ENCODE peak calls at places on chromosome X, in five cellular contexts. X is SK-N-SH, W is H1, H is HepG2, V is K562. K is an unnamed sample.
A peak's percentile ranks its signal among the peaks of the same experiment; 100 is the strongest.

GRCh38 chrX:119880552-119881437 is 9.2 kb downstream of the NDUFA1 start:
- DNase-seq in W (no peak), V (peak; percentile 57), X (peak; percentile 71), H (peak; percentile 45), K (peak; percentile 35)

GRCh38 chrX:83469551-83469950 is 38.5 kb upstream of the POU3F4 start:
- DNase-seq in H (peak; percentile 6), V (no peak), W (no peak), X (peak; percentile 15), K (no peak)

GRCh38 chrX:128106630-128107029 is 54.4 kb upstream of the ACTRT1 start:
- DNase-seq in H (peak; percentile 3), W (no peak), X (peak; percentile 4), V (no peak), K (no peak)

GRCh38 chrX:98194036-98194435 is 1310.3 kb downstream of the RPA4 start:
- DNase-seq in V (no peak), W (no peak), X (no peak), H (no peak), K (no peak)

GRCh38 chrX:24259544-24260240 is 54.2 kb downstream of the SUPT20HL2 start:
- DNase-seq in X (peak; percentile 49), H (peak; percentile 56), V (peak; percentile 38), W (no peak), K (no peak)

GRCh38 chrX:9131066-9131465 is 97.1 kb upstream of the FAM9B start:
- DNase-seq in W (no peak), H (no peak), V (no peak), X (no peak), K (no peak)

GRCh38 chrX:68808686-68809357 is 20.0 kb upstream of the EFNB1 start:
- DNase-seq in V (peak; percentile 28), W (no peak), H (no peak), X (peak; percentile 17), K (no peak)

GRCh38 chrX:39705299-39705698 is 392.5 kb downstream of the BCOR start:
- DNase-seq in V (no peak), W (no peak), X (no peak), H (no peak), K (no peak)

GRCh38 chrX:153645921-153646481 is 1.0 kb upstream of the DUSP9 start:
- DNase-seq in V (no peak), W (no peak), X (no peak), H (peak; percentile 79), K (no peak)
- TF ChIP-seq CHD2 in V (no peak), W (no peak), X (no peak), H (no peak), K (no peak)

GRCh38 chrX:13649823-13650222 is 3.1 kb upstream of the TCEANC start:
- DNase-seq in X (no peak), V (no peak), H (no peak), W (no peak), K (no peak)

GRCh38 chrX:13651150-13651549 is 1.8 kb upstream of the TCEANC start:
- DNase-seq in V (no peak), X (no peak), H (no peak), W (no peak), K (no peak)

GRCh38 chrX:13653022-13653693 is at the start of gene TCEANC:
- DNase-seq in V (peak; percentile 94), X (peak; percentile 94), H (peak; percentile 91), W (peak; percentile 80), K (peak; percentile 89)

GRCh38 chrX:13650318-13650717 is 2.6 kb upstream of the TCEANC start:
- DNase-seq in H (no peak), W (no peak), V (no peak), X (no peak), K (no peak)

GRCh38 chrX:13652256-13653021 is 502 bp upstream of the TCEANC start:
- DNase-seq in W (no peak), V (peak; percentile 38), H (no peak), X (peak; percentile 13), K (no peak)
- H2AFZ ChIP-seq in W (peak overlapping the region; percentile 78), V (peak overlapping the region; percentile 80), H (peak overlapping the region; percentile 66), X (peak overlapping the region; percentile 51), K (peak overlapping the region; percentile 52)

DNA sequence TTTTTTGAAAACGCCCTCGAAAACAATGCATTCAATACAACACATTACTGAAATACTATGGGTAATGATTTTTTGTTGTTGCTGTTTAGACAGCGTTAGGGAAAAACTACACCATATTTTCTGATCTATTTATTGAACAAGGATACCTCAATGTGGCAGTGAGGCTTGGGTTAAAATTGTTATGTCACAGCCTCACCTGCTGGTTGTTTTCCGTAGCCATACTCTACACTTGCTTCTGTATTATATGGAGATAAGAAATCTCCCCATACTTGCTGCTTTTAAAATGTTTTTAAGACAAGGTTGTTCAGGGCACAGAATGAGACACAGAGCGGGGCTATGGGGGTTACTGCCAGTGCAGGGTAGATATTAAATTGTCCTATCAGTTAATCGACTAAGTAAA is 221.6 kb upstream of the FTHL17 start:
- DNase-seq in V (no peak), W (no peak), X (no peak), H (peak; percentile 2), K (no peak)
- TF ChIP-seq CHD2 in V (no peak), W (no peak), X (no peak), H (no peak), K (no peak)

GRCh38 chrX:49165901-49166881 is 3.6 kb downstream of the MAGIX start:
- DNase-seq in W (peak; percentile 83), V (peak; percentile 62), H (no peak), X (peak; percentile 72), K (peak; percentile 60)
- H2AFZ ChIP-seq in W (no peak overlapping the region), V (peak overlapping the region; percentile 86), H (no peak overlapping the region), X (peak overlapping the region; percentile 69), K (peak overlapping the region; percentile 11)

GRCh38 chrX:118652717-118653116 is 74.7 kb upstream of the IL13RA1 start:
- DNase-seq in W (no peak), X (no peak), H (no peak), V (no peak), K (no peak)

GRCh38 chrX:118657413-118657812 is 70.0 kb upstream of the IL13RA1 start:
- DNase-seq in H (no peak), W (no peak), V (no peak), X (no peak), K (no peak)

GRCh38 chrX:118660085-118660484 is 67.3 kb upstream of the IL13RA1 start:
- DNase-seq in X (no peak), V (no peak), W (no peak), H (no peak), K (no peak)

GRCh38 chrX:118654331-118654730 is 73.1 kb upstream of the IL13RA1 start:
- DNase-seq in W (no peak), V (no peak), X (no peak), H (no peak), K (no peak)

GRCh38 chrX:118655561-118656246 is 71.7 kb upstream of the IL13RA1 start:
- DNase-seq in W (no peak), V (no peak), X (no peak), H (peak; percentile 2), K (no peak)
- TF ChIP-seq CHD2 in W (no peak), V (no peak), X (no peak), H (no peak), K (no peak)

GRCh38 chrX:154749856-154750255 is 1.0 kb downstream of the GAB3 start:
- DNase-seq in V (no peak), W (no peak), X (no peak), H (no peak), K (no peak)
- H2AFZ ChIP-seq in V (no peak overlapping the region), W (no peak overlapping the region), X (peak overlapping the region; percentile 71), H (no peak overlapping the region), K (no peak overlapping the region)

DNA sequence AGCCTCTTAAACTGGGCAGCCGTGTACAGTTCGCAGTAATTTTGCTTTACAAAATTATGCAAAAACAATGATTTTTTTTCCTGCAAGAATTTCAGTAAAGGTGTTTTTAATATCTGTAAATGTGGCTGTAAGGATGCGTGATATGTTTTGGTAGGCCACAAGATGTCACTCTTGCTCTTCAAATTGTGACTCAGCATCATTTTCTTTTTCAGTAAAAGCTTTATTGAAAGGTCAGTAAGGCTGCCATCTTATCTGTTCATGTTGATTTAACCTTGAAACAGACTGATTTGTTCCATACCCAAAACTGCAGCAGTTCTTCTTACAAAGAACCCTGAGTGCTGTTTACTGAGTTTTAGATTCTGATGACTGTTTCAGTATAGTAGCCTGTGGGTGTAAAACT is 39.9 kb downstream of the TXLNG start:
- DNase-seq in X (peak; percentile 44), H (peak; percentile 78), V (peak; percentile 28), W (no peak), K (no peak)
- TF ChIP-seq CHD2 in X (no peak), H (no peak), V (no peak), W (no peak), K (no peak)

DNA sequence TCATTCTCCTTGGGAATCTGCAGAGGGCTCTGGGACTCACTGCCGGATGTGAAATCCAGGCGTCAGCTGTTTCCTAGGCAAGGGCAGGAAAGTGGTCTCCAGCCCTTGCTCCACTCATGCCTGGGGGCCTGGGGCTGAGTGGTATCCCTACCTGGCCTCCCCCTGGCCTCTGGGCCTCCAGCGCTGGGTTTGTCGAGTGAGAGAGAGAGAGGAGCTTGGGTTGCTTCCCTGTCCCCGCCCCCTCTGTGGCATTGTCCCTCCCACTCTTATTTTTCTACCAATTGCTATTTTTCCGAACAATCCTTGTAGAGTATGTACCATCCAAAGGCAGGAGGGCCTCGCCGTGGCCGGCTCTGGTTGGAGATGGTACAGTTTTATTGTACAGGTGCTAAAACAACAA is 53.1 kb downstream of the ELF4 start:
- DNase-seq in W (no peak), H (no peak), X (no peak), V (no peak), K (no peak)
- H2AFZ ChIP-seq in W (no peak overlapping the region), H (no peak overlapping the region), X (no peak overlapping the region), V (no peak overlapping the region), K (no peak overlapping the region)

K was measured in GM12878.